ENCODE peak calls at places on chromosome 9, in nine cellular contexts. One of them, this sample, is unnamed.

GRCh38 chr9:36866840-36867239 is 167.2 kb downstream of the PAX5 start:
- DNase-seq in uterus: no peak
- DNase-seq in ovary: no peak
- DNase-seq in Peyer's patch: no peak
- DNase-seq in spleen: peak; percentile 55
- DNase-seq in cardiac muscle cell: no peak
- DNase-seq in astrocyte: no peak
- DNase-seq in stomach: no peak
- DNase-seq in heart left ventricle: no peak
- DNase-seq in this sample: no peak

GRCh38 chr9:38687389-38687842 is 32.5 kb downstream of the FAM240B start:
- DNase-seq in uterus: no peak
- DNase-seq in stomach: peak; percentile 75
- DNase-seq in Peyer's patch: peak; percentile 78
- DNase-seq in cardiac muscle cell: peak; percentile 61
- DNase-seq in ovary: no peak
- DNase-seq in spleen: peak; percentile 82
- DNase-seq in heart left ventricle: no peak
- DNase-seq in astrocyte: peak; percentile 16
- DNase-seq in this sample: no peak

GRCh38 chr9:121887553-121888437 is 205.3 kb downstream of the TTLL11 start:
- DNase-seq in heart left ventricle: peak; percentile 26
- DNase-seq in uterus: no peak
- DNase-seq in stomach: no peak
- DNase-seq in cardiac muscle cell: no peak
- DNase-seq in astrocyte: no peak
- DNase-seq in Peyer's patch: no peak
- DNase-seq in spleen: no peak
- DNase-seq in ovary: no peak
- DNase-seq in this sample: no peak

GRCh38 chr9:93133641-93134017 is 422 bp downstream of the NINJ1 start:
- DNase-seq in uterus: peak; percentile 88
- DNase-seq in ovary: peak; percentile 85
- DNase-seq in heart left ventricle: peak; percentile 79
- DNase-seq in Peyer's patch: peak; percentile 87
- DNase-seq in cardiac muscle cell: peak; percentile 86
- DNase-seq in stomach: peak; percentile 83
- DNase-seq in spleen: peak; percentile 92
- DNase-seq in astrocyte: peak; percentile 85
- DNase-seq in this sample: peak; percentile 93

GRCh38 chr9:93585259-93585658 is 8.9 kb downstream of the PHF2 start:
- DNase-seq in uterus: no peak
- DNase-seq in spleen: no peak
- DNase-seq in cardiac muscle cell: no peak
- DNase-seq in heart left ventricle: no peak
- DNase-seq in ovary: no peak
- DNase-seq in astrocyte: no peak
- DNase-seq in stomach: no peak
- DNase-seq in Peyer's patch: no peak
- DNase-seq in this sample: no peak

GRCh38 chr9:123120953-123121352 is 87.5 kb downstream of the GPR21 start:
- DNase-seq in ovary: no peak
- DNase-seq in astrocyte: no peak
- DNase-seq in Peyer's patch: no peak
- DNase-seq in stomach: no peak
- DNase-seq in uterus: no peak
- DNase-seq in heart left ventricle: no peak
- DNase-seq in cardiac muscle cell: no peak
- DNase-seq in spleen: no peak
- DNase-seq in this sample: no peak

GRCh38 chr9:131481441-131482342 is 21.0 kb upstream of the POMT1 start:
- DNase-seq in spleen: no peak
- DNase-seq in Peyer's patch: peak; percentile 20
- DNase-seq in uterus: no peak
- DNase-seq in stomach: no peak
- DNase-seq in astrocyte: no peak
- DNase-seq in heart left ventricle: no peak
- DNase-seq in ovary: no peak
- DNase-seq in cardiac muscle cell: no peak
- DNase-seq in this sample: no peak

GRCh38 chr9:109551651-109552050 is 53.5 kb upstream of the PTPN3 start:
- DNase-seq in ovary: no peak
- DNase-seq in cardiac muscle cell: no peak
- DNase-seq in spleen: no peak
- DNase-seq in stomach: no peak
- DNase-seq in astrocyte: no peak
- DNase-seq in Peyer's patch: no peak
- DNase-seq in uterus: no peak
- DNase-seq in heart left ventricle: no peak
- DNase-seq in this sample: no peak

GRCh38 chr9:136220017-136220729 is 15.2 kb upstream of the LHX3 start:
- DNase-seq in spleen: no peak
- DNase-seq in uterus: no peak
- DNase-seq in astrocyte: peak; percentile 52
- DNase-seq in cardiac muscle cell: peak; percentile 41
- DNase-seq in heart left ventricle: no peak
- DNase-seq in stomach: no peak
- DNase-seq in ovary: no peak
- DNase-seq in Peyer's patch: no peak
- DNase-seq in this sample: no peak

GRCh38 chr9:6184749-6185645 is 30.6 kb upstream of the IL33 start:
- DNase-seq in ovary: no peak
- DNase-seq in stomach: peak; percentile 31
- DNase-seq in spleen: no peak
- DNase-seq in cardiac muscle cell: peak; percentile 92
- DNase-seq in heart left ventricle: peak; percentile 21
- DNase-seq in Peyer's patch: no peak
- DNase-seq in astrocyte: peak; percentile 27
- DNase-seq in uterus: peak; percentile 46
- DNase-seq in this sample: no peak

DNA sequence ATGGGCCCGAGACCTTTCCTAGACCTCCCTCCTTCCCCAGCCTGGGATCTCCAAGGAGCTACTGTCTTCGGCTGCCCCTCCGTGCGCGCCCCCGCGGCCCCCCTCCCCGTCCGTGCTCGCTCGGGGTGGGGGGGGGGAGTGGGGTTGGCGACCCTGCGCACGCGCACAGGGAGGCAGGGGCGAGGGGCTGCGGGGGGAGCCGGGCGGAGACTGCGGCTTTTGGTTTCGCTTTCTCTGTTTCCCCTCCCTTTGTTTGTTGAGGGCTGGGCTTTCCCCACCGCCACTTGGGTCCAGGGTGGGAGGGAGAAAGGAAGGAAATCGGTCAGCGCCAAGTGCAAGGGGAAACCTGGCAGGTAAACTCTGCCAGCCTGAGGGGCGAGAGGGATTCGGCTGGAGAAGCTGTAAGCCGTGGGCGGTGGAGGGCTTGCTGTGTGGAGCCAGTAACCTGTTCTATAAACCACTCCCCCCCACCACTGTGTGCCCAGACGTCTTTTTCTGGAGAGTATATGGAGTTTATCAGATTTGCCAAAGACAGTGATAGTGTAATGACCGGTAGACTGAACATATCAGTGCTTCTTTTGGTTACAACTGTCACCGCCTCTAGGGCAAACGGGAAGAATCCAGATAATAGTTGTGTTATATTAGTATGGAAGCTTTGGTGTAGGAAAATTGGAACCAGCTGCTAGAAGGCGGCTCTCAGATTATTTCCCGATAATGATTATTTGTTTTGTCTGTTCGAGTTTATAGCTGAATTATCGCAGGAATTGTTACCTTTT is 687 bp downstream of the DNAJA1 start:
- DNase-seq in astrocyte: peak; percentile 18
- DNase-seq in heart left ventricle: peak; percentile 76
- DNase-seq in cardiac muscle cell: peak; percentile 45
- DNase-seq in Peyer's patch: peak; percentile 79
- DNase-seq in spleen: peak; percentile 92
- DNase-seq in ovary: peak; percentile 77
- DNase-seq in uterus: peak; percentile 57
- DNase-seq in stomach: peak; percentile 65
- DNase-seq in this sample: peak; percentile 73
- H3K4me1 ChIP-seq in astrocyte: peaks cover 18% of the 10 kb centered on the region
- H3K4me1 ChIP-seq in heart left ventricle: peaks cover 65% of the 10 kb centered on the region
- H3K4me1 ChIP-seq in cardiac muscle cell: peaks cover 21% of the 10 kb centered on the region
- H3K4me1 ChIP-seq in Peyer's patch: peaks cover 24% of the 10 kb centered on the region
- H3K4me1 ChIP-seq in spleen: peaks cover 74% of the 10 kb centered on the region
- H3K4me1 ChIP-seq in ovary: peaks cover 5% of the 10 kb centered on the region
- H3K4me1 ChIP-seq in uterus: no peaks in the 10 kb centered on the region
- H3K4me1 ChIP-seq in stomach: peaks cover 74% of the 10 kb centered on the region
- H3K4me1 ChIP-seq in this sample: peaks cover 35% of the 10 kb centered on the region

GRCh38 chr9:19376931-19377330 is 3.1 kb downstream of the RPS6 start:
- DNase-seq in Peyer's patch: no peak
- DNase-seq in astrocyte: no peak
- DNase-seq in spleen: no peak
- DNase-seq in cardiac muscle cell: no peak
- DNase-seq in heart left ventricle: no peak
- DNase-seq in stomach: no peak
- DNase-seq in ovary: no peak
- DNase-seq in uterus: no peak
- DNase-seq in this sample: no peak

GRCh38 chr9:19378154-19378553 is 1.9 kb downstream of the RPS6 start:
- DNase-seq in heart left ventricle: no peak
- DNase-seq in spleen: no peak
- DNase-seq in astrocyte: no peak
- DNase-seq in cardiac muscle cell: no peak
- DNase-seq in Peyer's patch: no peak
- DNase-seq in uterus: no peak
- DNase-seq in stomach: no peak
- DNase-seq in ovary: no peak
- DNase-seq in this sample: no peak

GRCh38 chr9:19378647-19379046 is 1.4 kb downstream of the RPS6 start:
- DNase-seq in uterus: no peak
- DNase-seq in heart left ventricle: no peak
- DNase-seq in astrocyte: no peak
- DNase-seq in stomach: no peak
- DNase-seq in Peyer's patch: no peak
- DNase-seq in ovary: no peak
- DNase-seq in cardiac muscle cell: no peak
- DNase-seq in spleen: no peak
- DNase-seq in this sample: no peak

GRCh38 chr9:19379697-19380046 is 364 bp downstream of the RPS6 start:
- DNase-seq in uterus: no peak
- DNase-seq in cardiac muscle cell: peak; percentile 47
- DNase-seq in ovary: no peak
- DNase-seq in heart left ventricle: no peak
- DNase-seq in stomach: no peak
- DNase-seq in spleen: peak; percentile 91
- DNase-seq in Peyer's patch: no peak
- DNase-seq in astrocyte: no peak
- DNase-seq in this sample: peak; percentile 75

DNA sequence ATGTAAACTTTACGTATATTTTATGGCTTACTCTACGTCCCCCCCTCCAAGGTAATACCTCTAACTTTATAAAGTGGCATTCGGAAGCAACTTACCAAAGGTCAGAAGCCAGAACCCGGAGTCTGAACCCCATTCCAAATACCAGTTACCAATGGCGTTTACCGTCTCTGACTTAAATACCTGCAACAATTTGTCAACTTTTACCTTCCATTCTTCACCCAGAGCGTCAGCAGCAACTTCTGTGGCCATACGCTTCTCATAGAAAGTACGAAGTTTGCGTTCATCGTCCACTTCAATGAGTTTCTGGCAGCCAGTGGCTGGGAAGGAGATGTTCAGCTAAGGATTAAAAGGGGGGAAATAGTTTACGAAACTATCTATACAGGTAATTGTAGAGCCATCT is 753 bp downstream of the RPS6 start:
- DNase-seq in ovary: no peak
- DNase-seq in astrocyte: no peak
- DNase-seq in stomach: no peak
- DNase-seq in uterus: no peak
- DNase-seq in Peyer's patch: no peak
- DNase-seq in heart left ventricle: no peak
- DNase-seq in cardiac muscle cell: no peak
- DNase-seq in spleen: no peak
- DNase-seq in this sample: no peak
- H3K27ac ChIP-seq in ovary: peak overlapping the region; percentile 70
- H3K27ac ChIP-seq in astrocyte: peak overlapping the region; percentile 91
- H3K27ac ChIP-seq in stomach: peak overlapping the region; percentile 90
- H3K27ac ChIP-seq in uterus: peak overlapping the region; percentile 94
- H3K27ac ChIP-seq in Peyer's patch: peak overlapping the region; percentile 93
- H3K27ac ChIP-seq in heart left ventricle: peak overlapping the region; percentile 85
- H3K27ac ChIP-seq in cardiac muscle cell: peak overlapping the region; percentile 93
- H3K27ac ChIP-seq in spleen: peak overlapping the region; percentile 97
- H3K27ac ChIP-seq in this sample: peak overlapping the region; percentile 93

DNA sequence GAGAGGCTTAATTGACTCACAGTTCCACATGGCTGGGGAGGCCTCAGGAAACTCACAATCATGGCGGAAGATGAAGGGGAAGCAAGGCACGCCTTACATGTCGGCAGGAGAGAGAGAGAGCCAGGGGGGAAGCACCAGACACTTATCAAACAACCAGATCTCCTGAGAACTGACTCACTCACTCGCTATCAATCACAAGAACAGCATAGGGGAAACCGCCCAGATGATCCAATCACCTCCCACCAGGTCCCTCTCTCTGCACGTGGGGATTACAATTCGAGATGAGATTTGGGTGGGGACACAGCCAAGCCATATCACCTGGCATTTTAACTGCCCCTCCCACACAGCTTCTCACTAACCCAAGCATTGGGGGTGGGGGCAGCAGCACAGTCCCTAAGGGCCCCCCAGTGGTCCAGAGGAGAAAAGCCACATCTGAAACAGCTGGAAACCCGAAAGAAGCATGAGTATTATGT is 76.1 kb upstream of the ASS1 start:
- DNase-seq in astrocyte: peak; percentile 9
- DNase-seq in ovary: no peak
- DNase-seq in spleen: no peak
- DNase-seq in uterus: no peak
- DNase-seq in stomach: no peak
- DNase-seq in Peyer's patch: no peak
- DNase-seq in cardiac muscle cell: no peak
- DNase-seq in heart left ventricle: no peak
- DNase-seq in this sample: no peak
- TF ChIP-seq CTCF in astrocyte: no peak
- TF ChIP-seq CTCF in ovary: no peak
- TF ChIP-seq CTCF in spleen: no peak
- TF ChIP-seq CTCF in uterus: no peak
- TF ChIP-seq CTCF in stomach: no peak
- TF ChIP-seq CTCF in Peyer's patch: no peak
- TF ChIP-seq CTCF in cardiac muscle cell: no peak
- TF ChIP-seq CTCF in heart left ventricle: no peak
- TF ChIP-seq CTCF in this sample: no peak

DNA sequence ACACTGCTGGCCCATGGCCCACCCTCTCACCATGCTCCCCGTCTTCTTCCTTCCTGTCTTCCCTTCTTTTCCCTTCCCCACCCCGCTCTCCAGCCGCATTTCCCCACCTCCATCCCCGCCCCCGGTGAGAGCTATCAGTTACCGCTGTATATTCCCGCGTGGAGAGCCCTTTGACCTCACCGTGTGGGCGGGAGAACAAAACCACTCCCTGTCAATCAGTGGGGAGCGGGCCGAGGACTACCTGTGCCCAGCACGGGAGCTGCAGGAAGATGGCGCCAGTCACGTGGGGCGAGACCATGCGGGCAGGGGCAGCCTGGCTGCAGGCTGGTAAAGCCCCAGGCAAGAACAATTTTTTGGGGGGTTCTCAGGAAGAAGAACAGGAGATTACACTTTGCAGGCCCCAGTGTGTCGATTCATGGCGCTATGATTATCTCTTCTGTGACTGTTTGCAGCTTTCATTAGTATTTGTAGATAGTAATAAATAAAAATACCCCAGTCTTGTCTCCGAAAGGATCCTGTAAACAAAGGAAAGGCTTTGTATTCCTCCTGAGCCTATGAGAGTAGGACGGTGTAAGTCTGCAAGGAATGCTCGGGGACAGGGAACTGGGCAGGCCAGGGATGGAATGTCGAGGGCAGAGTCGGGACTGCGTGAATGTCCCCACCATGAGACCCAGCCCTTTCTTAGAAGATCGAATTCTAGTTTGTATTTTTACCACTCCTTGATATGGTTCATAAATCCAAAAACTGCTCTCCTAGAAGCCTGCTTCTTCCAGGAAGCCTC is 14.8 kb upstream of the DMRT1 start:
- DNase-seq in spleen: peak; percentile 54
- DNase-seq in cardiac muscle cell: no peak
- DNase-seq in astrocyte: no peak
- DNase-seq in Peyer's patch: no peak
- DNase-seq in uterus: no peak
- DNase-seq in ovary: no peak
- DNase-seq in stomach: no peak
- DNase-seq in heart left ventricle: no peak
- DNase-seq in this sample: no peak
- H3K4me1 ChIP-seq in spleen: no peaks in the 10 kb centered on the region
- H3K4me1 ChIP-seq in cardiac muscle cell: no peaks in the 10 kb centered on the region
- H3K4me1 ChIP-seq in astrocyte: no peaks in the 10 kb centered on the region
- H3K4me1 ChIP-seq in Peyer's patch: no peaks in the 10 kb centered on the region
- H3K4me1 ChIP-seq in uterus: no peaks in the 10 kb centered on the region
- H3K4me1 ChIP-seq in ovary: no peaks in the 10 kb centered on the region
- H3K4me1 ChIP-seq in stomach: no peaks in the 10 kb centered on the region
- H3K4me1 ChIP-seq in heart left ventricle: no peaks in the 10 kb centered on the region
- H3K4me1 ChIP-seq in this sample: no peaks in the 10 kb centered on the region

This sample was measured in tibial artery.